ENCODE peak calls at places on chromosomes 12 and 14, in eight cellular contexts. R, I, A, K, G, C, M and B are unnamed samples. For H3K4me1, the result is how much of the 10 kb centered on the place peaks cover.

GRCh38 chr14:90397401-90398314 is 829 bp downstream of the CALM1 start:
- DNase-seq in R (no peak), I (peak), A (peak), K (peak), G (peak), C (no peak), M (peak), B (peak)

GRCh38 chr14:80705241-80705980 is 236.1 kb downstream of the CEP128 start:
- DNase-seq in R (no peak), I (no peak), A (no peak), K (no peak), G (no peak), C (no peak), M (no peak), B (no peak)

GRCh38 chr12:59839514-59839913 is 243.7 kb downstream of the SLC16A7 start:
- DNase-seq in R (no peak), I (peak), A (no peak), K (no peak), G (no peak), C (no peak), M (no peak), B (no peak)

GRCh38 chr12:109900752-109901580 is 892 bp downstream of the TCHP start:
- DNase-seq in R (no peak), I (no peak), A (peak), K (peak), G (peak), C (no peak), M (no peak), B (peak)

GRCh38 chr12:62248873-62249272 is 11.3 kb upstream of the USP15 start:
- DNase-seq in R (no peak), I (no peak), A (no peak), K (no peak), G (peak), C (no peak), M (no peak), B (no peak)

GRCh38 chr12:64080319-64081008 is 141.6 kb downstream of the KICS2 start:
- DNase-seq in R (no peak), I (peak), A (no peak), K (no peak), G (no peak), C (peak), M (no peak), B (peak)

GRCh38 chr12:2324375-2324774 is 271.6 kb downstream of the CACNA1C start:
- DNase-seq in R (no peak), I (no peak), A (no peak), K (no peak), G (no peak), C (no peak), M (no peak), B (no peak)

GRCh38 chr12:24418157-24418556 is 468.7 kb upstream of the SOX5 start:
- DNase-seq in R (no peak), I (peak), A (no peak), K (no peak), G (no peak), C (no peak), M (no peak), B (no peak)

GRCh38 chr14:75563931-75564330 is 14.5 kb upstream of the FLVCR2 start:
- DNase-seq in R (no peak), I (no peak), A (no peak), K (no peak), G (no peak), C (no peak), M (no peak), B (no peak)

GRCh38 chr12:93197067-93197593 is 180.6 kb upstream of the NUDT4 start:
- DNase-seq in R (no peak), I (peak), A (no peak), K (no peak), G (no peak), C (no peak), M (no peak), B (no peak)

GRCh38 chr12:106146987-106147386 is 8.2 kb upstream of the NUAK1 start:
- DNase-seq in R (no peak), I (no peak), A (no peak), K (no peak), G (no peak), C (no peak), M (no peak), B (no peak)

DNA sequence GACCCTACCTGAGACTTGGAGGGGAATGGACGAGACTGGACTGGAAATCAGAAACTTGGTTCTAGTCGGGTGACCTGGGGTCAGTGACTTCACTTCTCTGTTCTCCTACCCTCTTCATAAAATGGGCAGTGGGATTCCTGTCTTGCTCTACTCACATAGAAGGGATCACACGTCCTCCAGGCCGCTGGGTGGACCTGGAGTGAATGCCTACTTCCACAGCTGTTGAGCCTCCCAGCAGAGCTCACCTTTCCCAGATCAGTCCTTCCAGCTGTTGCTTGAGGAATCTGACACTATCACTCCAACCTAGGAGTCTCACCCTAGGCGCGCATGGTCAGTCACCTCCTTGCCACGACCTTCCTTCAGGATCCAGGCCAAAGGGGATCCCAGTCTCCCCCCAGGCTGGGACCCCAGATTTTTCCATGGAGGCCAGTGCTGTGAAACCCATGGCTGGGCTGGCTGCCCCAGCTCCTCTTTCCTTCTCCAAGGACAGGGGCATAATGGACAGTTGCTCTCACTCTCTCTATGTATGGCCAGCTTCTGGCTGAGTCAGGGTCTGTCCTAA is 641 bp downstream of the ACVRL1 start:
- DNase-seq in R (no peak), I (no peak), A (no peak), K (no peak), G (no peak), C (no peak), M (no peak), B (no peak)
- H3K4me1 ChIP-seq in R (under half), I (under half), A (under half), K (under half), G (half or more), C (under half), M (under half), B (under half)

DNA sequence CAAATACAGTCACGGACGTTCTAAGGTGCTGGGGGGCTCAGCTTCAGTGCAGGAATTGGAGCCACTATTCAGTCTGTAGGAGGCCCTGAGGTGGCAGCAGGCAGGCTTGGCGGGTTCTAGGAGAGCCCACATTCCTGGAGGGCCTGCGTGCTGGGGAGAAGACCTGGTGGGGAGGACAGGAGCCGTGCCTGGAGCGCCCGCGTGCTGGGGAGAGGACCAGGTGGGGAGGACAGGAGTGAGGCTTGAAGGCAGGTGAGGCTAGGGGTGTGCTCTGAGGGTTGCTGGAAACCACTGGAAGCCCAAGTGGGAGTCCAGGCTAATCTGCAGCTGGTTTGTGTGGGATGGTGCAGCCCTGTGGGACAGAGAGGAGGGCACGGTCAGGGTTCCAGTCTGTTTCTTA is 23.1 kb downstream of the RHOF start:
- DNase-seq in R (no peak), I (no peak), A (no peak), K (no peak), G (no peak), C (no peak), M (no peak), B (no peak)
- TF ChIP-seq RAD21 in R (no peak), I (no peak), A (no peak), K (no peak), G (no peak), C (no peak), M (no peak), B (no peak)

DNA sequence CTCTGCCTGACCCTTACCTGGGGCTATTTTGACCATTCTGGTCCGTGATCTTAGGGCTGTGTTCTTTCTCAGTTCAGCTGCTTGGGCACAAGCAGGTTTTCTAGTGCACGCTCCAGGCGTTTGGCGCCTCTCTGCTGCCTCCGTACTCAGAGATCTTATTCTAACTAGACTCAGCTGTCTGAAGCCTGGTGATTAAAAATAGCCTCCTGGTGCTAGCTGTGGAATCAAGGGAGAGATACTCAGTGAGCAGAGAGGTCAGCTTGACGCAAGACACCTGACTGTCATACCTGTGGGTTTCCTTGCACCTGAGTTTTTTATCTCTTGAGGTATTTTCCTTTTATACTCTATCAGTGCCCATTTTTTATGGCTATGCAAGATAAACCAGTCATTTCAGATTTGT is 144.8 kb downstream of the ETV6 start:
- DNase-seq in R (no peak), I (no peak), A (no peak), K (no peak), G (no peak), C (no peak), M (no peak), B (no peak)
- H3K4me1 ChIP-seq in R (under half), I (under half), A (under half), K (under half), G (half or more), C (under half), M (under half), B (under half)

DNA sequence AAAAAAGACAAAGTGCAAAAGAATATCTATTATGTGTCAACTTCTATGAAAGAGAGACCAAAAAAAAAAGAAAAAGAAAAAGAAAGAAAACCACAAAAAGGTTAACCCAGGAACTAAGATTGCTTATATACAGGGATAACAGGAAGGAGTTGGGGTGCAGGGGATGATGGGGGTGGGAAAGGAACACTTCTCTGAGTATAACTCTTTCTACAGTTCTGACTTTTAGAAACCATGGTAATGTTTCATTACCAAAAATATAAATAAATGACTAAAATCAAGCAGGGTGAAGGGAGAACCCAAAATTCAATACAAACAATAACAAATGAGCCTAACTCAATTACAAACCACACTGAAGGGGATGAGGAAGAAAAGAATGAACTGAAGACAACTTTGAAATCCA is 9.1 kb downstream of the IFNG-AS1 start:
- DNase-seq in R (no peak), I (no peak), A (no peak), K (no peak), G (no peak), C (no peak), M (no peak), B (no peak)
- TF ChIP-seq RAD21 in R (no peak), I (no peak), A (no peak), K (no peak), G (no peak), C (no peak), M (no peak), B (no peak)

GRCh38 chr14:61500046-61500445 is 178.7 kb downstream of the PRKCH start:
- DNase-seq in R (no peak), I (no peak), A (no peak), K (no peak), G (no peak), C (no peak), M (no peak), B (no peak)

GRCh38 chr14:61504841-61505340 is 183.5 kb downstream of the PRKCH start:
- DNase-seq in R (no peak), I (no peak), A (no peak), K (no peak), G (no peak), C (no peak), M (no peak), B (no peak)

GRCh38 chr14:61502459-61503093 is 181.2 kb downstream of the PRKCH start:
- DNase-seq in R (no peak), I (no peak), A (no peak), K (no peak), G (no peak), C (no peak), M (no peak), B (no peak)

GRCh38 chr14:61503167-61503801 is 181.9 kb downstream of the PRKCH start:
- DNase-seq in R (peak), I (peak), A (no peak), K (no peak), G (no peak), C (no peak), M (no peak), B (no peak)

GRCh38 chr14:61501714-61502458 is 180.5 kb downstream of the PRKCH start:
- DNase-seq in R (no peak), I (no peak), A (no peak), K (no peak), G (no peak), C (no peak), M (no peak), B (no peak)
- H3K4me1 ChIP-seq in R (under half), I (under half), A (under half), K (under half), G (under half), C (under half), M (under half), B (under half)

GRCh38 chr14:96284430-96284829 is 28.4 kb downstream of the BDKRB1 start:
- DNase-seq in R (no peak), I (no peak), A (no peak), K (no peak), G (no peak), C (no peak), M (no peak), B (no peak)

GRCh38 chr14:96279564-96279963 is 23.6 kb downstream of the BDKRB1 start:
- DNase-seq in R (no peak), I (no peak), A (no peak), K (no peak), G (no peak), C (no peak), M (no peak), B (no peak)

GRCh38 chr14:96284008-96284407 is 28.0 kb downstream of the BDKRB1 start:
- DNase-seq in R (no peak), I (no peak), A (no peak), K (no peak), G (no peak), C (no peak), M (no peak), B (no peak)

GRCh38 chr14:96280104-96280503 is 24.1 kb downstream of the BDKRB1 start:
- DNase-seq in R (no peak), I (no peak), A (no peak), K (no peak), G (no peak), C (no peak), M (no peak), B (no peak)

DNA sequence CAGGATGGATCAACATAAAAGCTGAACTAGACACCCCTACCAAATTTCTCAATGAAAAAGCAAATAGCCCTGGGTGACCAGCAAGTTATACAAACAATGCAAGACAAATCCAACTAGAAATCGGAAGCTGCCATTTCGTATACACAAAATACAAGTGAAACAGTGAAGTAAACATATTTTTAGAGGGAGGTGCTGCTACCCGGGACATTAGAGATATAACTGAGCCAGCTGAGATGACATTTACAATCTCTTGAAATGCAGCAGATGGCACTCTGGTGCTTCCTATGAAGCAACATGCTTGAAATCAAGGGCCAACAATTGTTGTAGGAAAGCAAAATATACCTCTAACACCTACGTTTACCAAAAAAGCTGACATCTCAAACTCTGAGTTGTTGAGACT is 25.5 kb downstream of the BDKRB1 start:
- DNase-seq in R (no peak), I (peak), A (no peak), K (no peak), G (no peak), C (no peak), M (no peak), B (no peak)
- TF ChIP-seq RAD21 in R (no peak), I (no peak), A (peak), K (peak), G (no peak), C (peak), M (no peak), B (peak)